ENCODE peak calls at places on chromosomes 4 and X, in four cellular contexts. H, M, A and G are unnamed samples.

GRCh38 chr4:140926672-140927071 is 170.5 kb upstream of the TBC1D9 start:
- DNase-seq in M (no peak), H (no peak), A (no peak), G (no peak)

GRCh38 chrX:110989447-110989846 is 106.5 kb upstream of the PAK3 start:
- DNase-seq in H (no peak), A (no peak), M (no peak), G (no peak)

GRCh38 chr4:99540287-99540939 is 23.4 kb downstream of the TRMT10A start:
- DNase-seq in H (no peak), A (no peak), M (no peak), G (no peak)

GRCh38 chr4:52052475-52052780 is 1.3 kb downstream of the SPATA18 start:
- DNase-seq in M (no peak), H (no peak), A (peak; percentile 54), G (no peak)

GRCh38 chr4:53908661-53909078 is 155.7 kb downstream of the CHIC2 start:
- DNase-seq in M (peak; percentile 21), H (peak; percentile 62), A (peak; percentile 83), G (peak; percentile 54)

GRCh38 chr4:162770761-162771490 is 395.8 kb downstream of the NAF1 start:
- DNase-seq in M (no peak), A (no peak), H (no peak), G (no peak)

GRCh38 chr4:118883861-118884260 is 4.8 kb upstream of the SYNPO2 start:
- DNase-seq in A (no peak), H (no peak), M (no peak), G (no peak)

GRCh38 chrX:15493118-15494082 is at the start of gene PIR:
- DNase-seq in A (peak; percentile 80), H (peak; percentile 68), M (peak; percentile 88), G (peak; percentile 91)

GRCh38 chr4:110620352-110621327 is 2.2 kb downstream of the PITX2 start:
- DNase-seq in A (no peak), M (no peak), H (no peak), G (no peak)

GRCh38 chrX:153827903-153828302 is 2.4 kb downstream of the PDZD4 start:
- DNase-seq in A (no peak), H (no peak), M (no peak), G (no peak)

GRCh38 chr4:163587867-163588266 is 93.4 kb downstream of the TMA16 start:
- DNase-seq in A (peak; percentile 16), H (no peak), M (no peak), G (no peak)

GRCh38 chr4:41661447-41662076 is 87.0 kb downstream of the PHOX2B start:
- DNase-seq in H (peak; percentile 31), A (peak; percentile 12), M (peak; percentile 65), G (peak; percentile 65)

GRCh38 chr4:152679414-152680281 is at the start of gene TMEM154:
- DNase-seq in M (no peak), A (no peak), H (no peak), G (peak; percentile 72)

GRCh38 chr4:145058256-145058655 is 39.7 kb downstream of the ANAPC10 start:
- DNase-seq in M (no peak), A (no peak), H (no peak), G (no peak)

GRCh38 chr4:168453146-168453545 is 27.1 kb downstream of the DDX60L start:
- DNase-seq in H (no peak), M (no peak), A (no peak), G (no peak)

GRCh38 chr4:85995361-85995760 is 364.5 kb downstream of the MAPK10 start:
- DNase-seq in A (no peak), H (no peak), M (no peak), G (no peak)

GRCh38 chr4:150579591-150580234 is 2.2 kb upstream of the MAB21L2 start:
- DNase-seq in A (no peak), H (no peak), M (no peak), G (no peak)

GRCh38 chr4:176478076-176478475 is 158.3 kb downstream of the SPCS3 start:
- DNase-seq in M (no peak), H (no peak), A (no peak), G (no peak)
- TF ChIP-seq JUND in M (no peak), H (no peak), A (no peak), G (no peak)

DNA sequence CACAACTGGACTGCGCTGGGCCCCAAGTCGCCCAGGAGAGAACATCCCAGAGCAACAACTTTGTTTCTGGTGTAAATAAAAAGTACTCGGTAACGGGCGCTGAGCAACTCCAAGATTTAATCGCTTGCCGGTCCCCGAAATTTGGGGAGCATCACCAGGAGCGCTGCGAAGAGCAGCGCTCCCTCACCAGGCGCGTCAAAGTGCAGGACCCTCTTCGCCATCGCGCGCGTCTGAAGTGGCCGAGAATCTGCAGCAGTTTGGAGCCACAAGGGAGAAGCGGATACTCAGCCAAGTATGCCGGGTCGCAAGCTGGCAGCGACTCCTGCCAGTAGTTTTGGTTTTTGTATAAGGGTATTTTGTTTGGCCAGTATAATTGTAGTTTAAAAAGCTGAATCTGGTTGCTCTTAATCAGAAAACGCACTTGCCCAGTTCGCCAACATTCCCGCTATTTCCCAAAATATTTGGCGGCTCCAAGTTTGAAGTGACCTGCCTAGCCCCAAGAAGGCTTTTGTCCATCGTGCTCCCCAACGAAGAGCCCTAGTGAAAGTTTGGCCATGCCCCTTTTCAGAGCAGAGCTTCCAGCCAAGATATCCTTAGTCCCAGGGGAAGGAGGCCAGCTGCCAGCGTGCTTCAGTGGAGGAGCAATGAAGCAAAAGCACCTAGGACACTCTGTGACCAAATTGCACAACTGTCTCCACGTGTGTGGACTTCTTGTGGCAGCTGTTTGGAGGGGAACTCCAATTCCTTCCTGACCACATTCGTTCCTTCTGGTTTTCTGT is 557 bp upstream of the KDR start:
- DNase-seq in H (no peak), M (no peak), A (no peak), G (no peak)
- TF ChIP-seq JUND in H (no peak), M (no peak), A (no peak), G (no peak)

DNA sequence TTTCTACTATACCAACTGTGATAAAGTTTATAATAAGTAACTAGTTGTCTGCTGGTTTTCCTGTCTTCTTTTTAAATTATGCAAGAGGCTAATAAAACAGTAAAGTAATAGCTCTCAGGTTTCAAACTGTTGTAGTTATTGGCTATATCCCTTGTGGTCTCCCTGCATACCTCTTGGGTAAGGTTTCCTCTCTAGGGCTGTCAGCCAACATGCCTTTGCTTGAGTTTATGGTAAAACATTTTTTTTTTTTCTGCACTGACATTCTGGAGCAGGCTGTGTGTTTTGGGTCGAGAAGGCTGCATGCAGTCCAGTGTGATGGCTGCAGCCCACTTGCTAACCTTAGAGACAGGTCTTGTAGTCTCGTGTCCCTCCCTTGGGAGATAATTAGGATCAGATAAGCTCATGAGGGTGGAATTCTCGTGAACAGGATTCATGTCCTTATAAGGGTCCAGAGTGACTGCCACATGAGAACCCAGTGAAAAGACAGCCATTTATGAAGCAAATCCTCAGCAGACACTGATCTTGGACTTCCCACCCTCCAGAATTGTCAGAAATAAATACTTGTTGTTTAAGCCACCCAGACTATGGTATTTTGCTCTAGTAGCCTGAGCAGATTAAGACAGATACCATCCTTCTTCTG is 831.2 kb downstream of the CCSER1 start:
- DNase-seq in M (no peak), A (no peak), H (peak; percentile 18), G (peak; percentile 6)
- TF ChIP-seq JUND in M (no peak), A (no peak), H (no peak), G (no peak)

GRCh38 chr4:177239878-177240277 is 69.8 kb upstream of the NEIL3 start:
- DNase-seq in M (no peak), H (no peak), A (no peak), G (no peak)

GRCh38 chr4:177236889-177237288 is 72.8 kb upstream of the NEIL3 start:
- DNase-seq in A (no peak), H (no peak), M (no peak), G (no peak)

GRCh38 chr4:177239475-177239874 is 70.2 kb upstream of the NEIL3 start:
- DNase-seq in H (no peak), A (no peak), M (no peak), G (no peak)

GRCh38 chr4:177237291-177237690 is 72.4 kb upstream of the NEIL3 start:
- DNase-seq in M (no peak), H (no peak), A (no peak), G (no peak)

GRCh38 chr4:177235026-177235425 is 74.6 kb upstream of the NEIL3 start:
- DNase-seq in M (no peak), A (no peak), H (no peak), G (no peak)
- TF ChIP-seq JUND in M (no peak), A (no peak), H (no peak), G (no peak)

GRCh38 chr4:83783179-83783578 is 247.3 kb downstream of the GPAT3 start:
- DNase-seq in M (no peak), H (no peak), A (no peak), G (no peak)
- TF ChIP-seq JUND in M (no peak), H (no peak), A (no peak), G (no peak)

GRCh38 chr4:185778307-185778706 is 33.7 kb downstream of the SORBS2 start:
- DNase-seq in M (no peak), H (no peak), A (no peak), G (no peak)
- TF ChIP-seq JUND in M (no peak), H (no peak), A (no peak), G (no peak)